ENCODE peak calls at places on chromosomes 11 and 22, in eight cellular contexts. Y, Q, E, M, C, V, K and S are unnamed samples.

GRCh38 chr11:16091862-16092261 is 264.5 kb downstream of the SOX6 start:
- DNase-seq in Y (no peak), Q (no peak), E (no peak), M (no peak), C (no peak), V (no peak), K (peak; percentile 22), S (no peak)

GRCh38 chr22:46661221-46661851 is 41.1 kb downstream of the GRAMD4 start:
- DNase-seq in Y (no peak), Q (no peak), E (no peak), M (no peak), C (no peak), V (peak; percentile 69), K (peak; percentile 81), S (no peak)

GRCh38 chr11:85772700-85773099 is 38.2 kb downstream of the SYTL2 start:
- DNase-seq in Y (no peak), Q (no peak), E (no peak), M (no peak), C (no peak), V (peak; percentile 76), K (no peak), S (no peak)

GRCh38 chr11:5550440-5551095 is 2.2 kb upstream of the OR52H1 start:
- DNase-seq in Y (no peak), Q (no peak), E (no peak), M (no peak), C (no peak), V (peak; percentile 37), K (peak; percentile 83), S (no peak)

GRCh38 chr11:44548032-44548695 is 17.3 kb upstream of the CD82 start:
- DNase-seq in Y (no peak), Q (no peak), E (no peak), M (no peak), C (no peak), V (no peak), K (no peak), S (no peak)

GRCh38 chr22:37454857-37455686 is 27.8 kb upstream of the ELFN2 start:
- DNase-seq in Y (peak; percentile 58), Q (no peak), E (no peak), M (peak; percentile 85), C (no peak), V (peak; percentile 79), K (peak; percentile 87), S (no peak)

GRCh38 chr11:45663486-45664375 is 1.7 kb downstream of the CHST1 start:
- DNase-seq in Y (no peak), Q (no peak), E (no peak), M (no peak), C (no peak), V (no peak), K (no peak), S (no peak)

GRCh38 chr11:15179167-15179566 is 64.4 kb downstream of the INSC start:
- DNase-seq in Y (no peak), Q (no peak), E (no peak), M (no peak), C (no peak), V (peak; percentile 39), K (no peak), S (no peak)

GRCh38 chr22:46815132-46815531 is 52.7 kb downstream of the TBC1D22A start:
- DNase-seq in Y (no peak), Q (no peak), E (no peak), M (no peak), C (peak; percentile 48), V (no peak), K (no peak), S (no peak)

GRCh38 chr11:111260761-111261160 is 15.2 kb downstream of the POU2AF2 start:
- DNase-seq in Y (no peak), Q (no peak), E (no peak), M (no peak), C (no peak), V (no peak), K (no peak), S (no peak)

GRCh38 chr11:119459293-119459976 is 36.5 kb upstream of the THY1 start:
- DNase-seq in Y (no peak), Q (no peak), E (no peak), M (no peak), C (no peak), V (no peak), K (no peak), S (no peak)

GRCh38 chr22:28943501-28943879 is 60.1 kb downstream of the ZNRF3 start:
- DNase-seq in Y (peak; percentile 50), Q (no peak), E (no peak), M (no peak), C (no peak), V (no peak), K (no peak), S (no peak)
- TF ChIP-seq CTCF in Y (no peak), Q (no peak), E (no peak), M (no peak), C (no peak), V (no peak), K (no peak), S (no peak)

GRCh38 chr22:33034753-33035152 is 23.4 kb downstream of the SYN3 start:
- DNase-seq in Y (no peak), Q (no peak), E (no peak), M (no peak), C (no peak), V (no peak), K (no peak), S (no peak)
- TF ChIP-seq CTCF in Y (no peak), Q (no peak), E (no peak), M (no peak), C (no peak), V (no peak), K (no peak), S (no peak)

GRCh38 chr22:23047265-23047664 is 23.1 kb upstream of the GNAZ start:
- DNase-seq in Y (no peak), Q (no peak), E (no peak), M (no peak), C (no peak), V (no peak), K (no peak), S (no peak)

GRCh38 chr22:23045461-23045860 is 24.9 kb upstream of the GNAZ start:
- DNase-seq in Y (no peak), Q (no peak), E (no peak), M (no peak), C (no peak), V (no peak), K (no peak), S (no peak)

GRCh38 chr22:23053051-23053707 is 17.1 kb upstream of the GNAZ start:
- DNase-seq in Y (no peak), Q (no peak), E (no peak), M (no peak), C (peak; percentile 44), V (no peak), K (no peak), S (no peak)

GRCh38 chr22:23044570-23044969 is 25.7 kb upstream of the GNAZ start:
- DNase-seq in Y (no peak), Q (no peak), E (no peak), M (no peak), C (no peak), V (no peak), K (no peak), S (no peak)

DNA sequence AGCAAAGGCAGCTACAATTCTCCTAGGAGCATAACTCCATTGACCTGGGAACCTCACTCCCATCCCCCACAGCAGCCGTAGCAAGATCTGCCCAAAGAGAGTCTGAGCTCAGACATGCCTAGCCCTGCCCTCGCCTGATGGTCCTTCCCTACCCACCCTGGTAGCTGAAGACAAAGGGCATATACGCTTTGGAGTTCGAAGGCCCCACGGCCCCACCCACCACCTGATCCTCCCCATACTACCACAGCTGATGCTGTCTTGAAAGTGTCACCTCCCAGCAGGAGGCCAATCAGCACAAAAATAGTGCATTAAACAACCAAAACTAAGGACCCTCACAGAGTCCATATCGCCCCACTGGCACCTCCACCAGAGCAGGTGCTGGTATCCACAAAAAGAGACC is 22.6 kb upstream of the GNAZ start:
- DNase-seq in Y (no peak), Q (no peak), E (no peak), M (no peak), C (no peak), V (no peak), K (no peak), S (no peak)
- TF ChIP-seq CTCF in Y (no peak), Q (no peak), E (no peak), M (no peak), C (no peak), V (no peak), K (no peak), S (no peak)

GRCh38 chr11:117265745-117266144 is 25.4 kb upstream of the BACE1-AS start:
- DNase-seq in Y (no peak), Q (no peak), E (no peak), M (no peak), C (no peak), V (no peak), K (no peak), S (no peak)
- TF ChIP-seq CTCF in Y (no peak), Q (no peak), E (no peak), M (no peak), C (no peak), V (no peak), K (no peak), S (no peak)